ENCODE peak calls at places on chromosomes 11 and 22, in five cellular contexts. C is activated CD8-positive, alpha-beta memory T cell treated with anti-CD3 and anti-CD28 coated beads for 48 hours; N is NCI-H1694; L is activated CD4-positive, alpha-beta T cell treated with anti-CD3 and anti-CD28 coated beads, Interleukin-2, amount 50 U/mL, for 24 hours; G is endothelial cell. X is an unnamed sample.
A peak's percentile ranks its signal among the peaks of the same experiment; 100 is the strongest.

GRCh38 chr11:114359342-114359741 is 41.0 kb downstream of the C11orf71 start:
- DNase-seq in C (no peak), G (no peak), L (no peak), N (no peak), X (no peak)

GRCh38 chr11:84963240-84963639 is 663.9 kb downstream of the DLG2 start:
- DNase-seq in N (no peak), C (no peak), G (no peak), L (no peak), X (no peak)

GRCh38 chr11:74141274-74141695 is 29.5 kb downstream of the C2CD3 start:
- DNase-seq in G (no peak), C (no peak), L (no peak), N (no peak), X (no peak)

GRCh38 chr11:121652982-121653381 is 200.2 kb upstream of the SORL1-AS1 start:
- DNase-seq in C (no peak), L (no peak), G (peak; percentile 30), N (no peak), X (peak; percentile 26)

GRCh38 chr11:123145220-123145619 is 49.8 kb downstream of the CLMP start:
- DNase-seq in C (no peak), N (no peak), L (no peak), G (no peak), X (no peak)

GRCh38 chr11:66391322-66391721 is 19.8 kb upstream of the SLC29A2 start:
- DNase-seq in C (no peak), G (no peak), L (no peak), N (no peak), X (no peak)

GRCh38 chr11:846496-847098 is 3.9 kb downstream of the TSPAN4 start:
- DNase-seq in G (no peak), L (no peak), C (no peak), N (no peak), X (no peak)

GRCh38 chr11:73748300-73748699 is 12.6 kb downstream of the RAB6A start:
- DNase-seq in L (no peak), N (no peak), G (no peak), C (no peak), X (no peak)

GRCh38 chr11:116984186-116984585 is 114.0 kb downstream of the SIK3 start:
- DNase-seq in G (no peak), C (no peak), L (no peak), N (no peak), X (no peak)

GRCh38 chr22:40671796-40672360 is 7.4 kb upstream of the MCHR1 start:
- DNase-seq in N (no peak), C (no peak), L (no peak), G (no peak), X (no peak)

GRCh38 chr11:123431619-123432018 is 1.6 kb downstream of the GRAMD1B start:
- DNase-seq in C (no peak), L (no peak), G (no peak), N (no peak), X (no peak)

GRCh38 chr22:27984723-27985122 is 65.7 kb upstream of the PITPNB start:
- DNase-seq in C (no peak), L (no peak), G (no peak), N (no peak), X (no peak)

GRCh38 chr11:109075976-109076375 is 346.0 kb upstream of the C11orf87 start:
- DNase-seq in L (no peak), G (no peak), N (no peak), C (no peak), X (no peak)

GRCh38 chr11:47980093-47980906 is at the start of gene PTPRJ:
- DNase-seq in G (peak; percentile 41), C (no peak), N (no peak), L (no peak), X (peak; percentile 74)

GRCh38 chr22:50072714-50073538 is 12.3 kb downstream of the MLC1 start:
- DNase-seq in C (no peak), L (no peak), N (no peak), G (no peak), X (no peak)

GRCh38 chr22:36862251-36863242 is 1.7 kb downstream of the NCF4 start:
- DNase-seq in L (no peak), G (no peak), N (no peak), C (no peak), X (no peak)

GRCh38 chr11:46537851-46538295 is 56.0 kb downstream of the AMBRA1 start:
- DNase-seq in G (peak; percentile 69), N (peak; percentile 57), C (no peak), L (peak; percentile 60), X (peak; percentile 80)

GRCh38 chr11:1502168-1502955 is 15.8 kb upstream of the MOB2 start:
- DNase-seq in L (no peak), C (no peak), N (no peak), G (no peak), X (no peak)

GRCh38 chr22:22692707-22693530 is 48.5 kb downstream of the GGTLC2 start:
- DNase-seq in C (peak; percentile 12), G (peak; percentile 70), N (no peak), L (peak; percentile 47), X (peak; percentile 77)

GRCh38 chr11:94884322-94884721 is 89.0 kb downstream of the CWC15 start:
- DNase-seq in N (peak; percentile 25), L (no peak), C (no peak), G (no peak), X (peak; percentile 1)

GRCh38 chr11:5007561-5007960 is 12.9 kb downstream of the OR51L1 start:
- DNase-seq in C (no peak), L (no peak), N (no peak), G (no peak), X (no peak)

GRCh38 chr11:60088364-60088763 is at the start of gene MS4A2:
- DNase-seq in N (no peak), L (no peak), C (no peak), G (no peak), X (no peak)

GRCh38 chr11:134228625-134229024 is 4.2 kb downstream of the VPS26B start:
- DNase-seq in L (no peak), G (no peak), N (no peak), C (no peak), X (no peak)

GRCh38 chr11:107999759-108000455 is 8.8 kb upstream of the CUL5 start:
- DNase-seq in L (peak; percentile 11), G (peak; percentile 70), C (no peak), N (peak; percentile 0), X (peak; percentile 82)

GRCh38 chr11:114257621-114258558 is 38.3 kb upstream of the NNMT start:
- DNase-seq in N (no peak), L (no peak), G (no peak), C (no peak), X (no peak)

GRCh38 chr22:46272762-46273431 is 5.1 kb downstream of the TTC38 start:
- DNase-seq in G (no peak), C (no peak), L (no peak), N (no peak), X (no peak)

GRCh38 chr11:57458060-57458409 is 2.3 kb upstream of the RTN4RL2 start:
- DNase-seq in G (no peak), L (no peak), C (no peak), N (peak; percentile 42), X (no peak)

GRCh38 chr22:46103181-46103580 is 47.1 kb upstream of the PPARA start:
- DNase-seq in L (no peak), N (no peak), G (no peak), C (no peak), X (no peak)

GRCh38 chr11:134676516-134677287 is 264.7 kb upstream of the B3GAT1 start:
- DNase-seq in N (no peak), G (no peak), C (no peak), L (no peak), X (no peak)

GRCh38 chr11:13772223-13773046 is 104.0 kb downstream of the FAR1 start:
- DNase-seq in G (peak; percentile 51), L (peak; percentile 27), N (peak; percentile 36), C (no peak), X (peak; percentile 54)

GRCh38 chr11:97007283-97007682 is 617.5 kb downstream of the JRKL start:
- DNase-seq in L (no peak), C (no peak), G (no peak), N (no peak), X (no peak)

GRCh38 chr11:108654994-108655631 is 9.8 kb upstream of the DDX10 start:
- DNase-seq in C (no peak), N (no peak), L (no peak), G (peak; percentile 46), X (peak; percentile 54)

GRCh38 chr11:44335052-44335894 is 25.3 kb upstream of the ALX4 start:
- DNase-seq in L (no peak), G (no peak), C (no peak), N (no peak), X (no peak)

GRCh38 chr11:47324520-47324919 is 28.0 kb downstream of the MYBPC3 start:
- DNase-seq in G (no peak), L (no peak), C (no peak), N (no peak), X (no peak)

GRCh38 chr11:2724653-2725366 is 25.0 kb upstream of the KCNQ1OT1 start:
- DNase-seq in L (no peak), G (no peak), N (no peak), C (no peak), X (no peak)

GRCh38 chr11:12997168-12997567 is 11.9 kb upstream of the RASSF10 start:
- DNase-seq in G (no peak), L (no peak), C (no peak), N (no peak), X (no peak)

GRCh38 chr11:86888164-86888977 is 66.8 kb downstream of the FZD4 start:
- DNase-seq in G (no peak), N (no peak), L (no peak), C (no peak), X (no peak)

GRCh38 chr11:22703040-22703439 is 36.6 kb downstream of the GAS2 start:
- DNase-seq in N (no peak), G (no peak), C (no peak), L (peak; percentile 16), X (peak; percentile 39)